ENCODE peak calls at places on chromosomes 1 and 21, in six cellular contexts. E is neuronal stem cell, V is H1, H is HepG2, I is Karpas-422, K is GM23248. P is an unnamed sample.

GRCh38 chr1:185367218-185367617 is 50.2 kb upstream of the IVNS1ABP start:
- DNase-seq in E (no peak), V (no peak), H (no peak), I (no peak), K (no peak), P (no peak)

GRCh38 chr1:40739455-40740008 is 44.1 kb upstream of the KCNQ4 start:
- DNase-seq in E (no peak), V (no peak), H (no peak), I (no peak), K (peak), P (no peak)

GRCh38 chr1:83060216-83060615 is 938.7 kb downstream of the TTLL7 start:
- DNase-seq in E (no peak), V (no peak), H (no peak), I (no peak), K (no peak), P (peak)

GRCh38 chr1:55623339-55623738 is 408.2 kb upstream of the USP24 start:
- DNase-seq in E (no peak), V (no peak), H (no peak), I (no peak), K (no peak), P (peak)

GRCh38 chr1:228361314-228362140 is 45.1 kb downstream of the TRIM11 start:
- DNase-seq in E (no peak), V (no peak), H (no peak), I (no peak), K (no peak), P (no peak)

GRCh38 chr1:35615440-35615839 is 25.9 kb downstream of the PSMB2 start:
- DNase-seq in E (no peak), V (no peak), H (no peak), I (no peak), K (no peak), P (no peak)

GRCh38 chr1:246518456-246519205 is 11.6 kb upstream of the SMYD3 start:
- DNase-seq in E (no peak), V (no peak), H (no peak), I (no peak), K (no peak), P (no peak)

GRCh38 chr1:246214708-246215504 is 292.2 kb downstream of the SMYD3 start:
- DNase-seq in E (no peak), V (no peak), H (no peak), I (peak), K (peak), P (peak)

GRCh38 chr1:32886828-32887414 is 630 bp downstream of the HPCA start:
- DNase-seq in E (no peak), V (no peak), H (no peak), I (no peak), K (no peak), P (no peak)

GRCh38 chr1:158098256-158098655 is 82.4 kb upstream of the CD1D start:
- DNase-seq in E (no peak), V (no peak), H (no peak), I (no peak), K (no peak), P (no peak)

GRCh38 chr1:224800486-224801119 is 128.9 kb upstream of the DNAH14 start:
- DNase-seq in E (no peak), V (peak), H (no peak), I (no peak), K (no peak), P (no peak)

GRCh38 chr1:244353572-244354091 is 98.1 kb downstream of the ADSS2 start:
- DNase-seq in E (no peak), V (peak), H (peak), I (no peak), K (peak), P (peak)

GRCh38 chr1:31600641-31601040 is 16.8 kb upstream of the HCRTR1 start:
- DNase-seq in E (no peak), V (no peak), H (no peak), I (no peak), K (no peak), P (no peak)

GRCh38 chr1:83673287-83673686 is 325.6 kb downstream of the TTLL7 start:
- DNase-seq in E (no peak), V (no peak), H (no peak), I (no peak), K (peak), P (no peak)

GRCh38 chr1:19621274-19621950 is 22.7 kb upstream of the NBL1 start:
- DNase-seq in E (no peak), V (no peak), H (no peak), I (no peak), K (peak), P (no peak)

GRCh38 chr1:60343736-60344135 is 270.2 kb upstream of the C1orf87 start:
- DNase-seq in E (no peak), V (no peak), H (no peak), I (no peak), K (no peak), P (no peak)

GRCh38 chr1:22976461-22977243 is 4.0 kb upstream of the LACTBL1 start:
- DNase-seq in E (peak), V (peak), H (peak), I (peak), K (peak), P (peak)

GRCh38 chr1:85216697-85217096 is 15.9 kb upstream of the SYDE2 start:
- DNase-seq in E (no peak), V (no peak), H (no peak), I (no peak), K (no peak), P (no peak)

GRCh38 chr1:48019714-48020315 is 22.6 kb upstream of the TRABD2B start:
- DNase-seq in E (no peak), V (no peak), H (no peak), I (no peak), K (peak), P (no peak)

GRCh38 chr1:59414406-59415133 is 117.7 kb downstream of the FGGY start:
- DNase-seq in E (no peak), V (no peak), H (no peak), I (no peak), K (peak), P (no peak)

GRCh38 chr1:154548028-154548427 is 10.4 kb downstream of the UBE2Q1 start:
- DNase-seq in E (no peak), V (no peak), H (no peak), I (no peak), K (no peak), P (no peak)

GRCh38 chr1:177163844-177164379 is 600 bp downstream of the ASTN1 start:
- DNase-seq in E (no peak), V (no peak), H (no peak), I (no peak), K (no peak), P (no peak)

GRCh38 chr21:43703068-43703880 is 15.7 kb upstream of the PDXK start:
- DNase-seq in E (no peak), V (no peak), H (peak), I (no peak), K (peak), P (peak)

DNA sequence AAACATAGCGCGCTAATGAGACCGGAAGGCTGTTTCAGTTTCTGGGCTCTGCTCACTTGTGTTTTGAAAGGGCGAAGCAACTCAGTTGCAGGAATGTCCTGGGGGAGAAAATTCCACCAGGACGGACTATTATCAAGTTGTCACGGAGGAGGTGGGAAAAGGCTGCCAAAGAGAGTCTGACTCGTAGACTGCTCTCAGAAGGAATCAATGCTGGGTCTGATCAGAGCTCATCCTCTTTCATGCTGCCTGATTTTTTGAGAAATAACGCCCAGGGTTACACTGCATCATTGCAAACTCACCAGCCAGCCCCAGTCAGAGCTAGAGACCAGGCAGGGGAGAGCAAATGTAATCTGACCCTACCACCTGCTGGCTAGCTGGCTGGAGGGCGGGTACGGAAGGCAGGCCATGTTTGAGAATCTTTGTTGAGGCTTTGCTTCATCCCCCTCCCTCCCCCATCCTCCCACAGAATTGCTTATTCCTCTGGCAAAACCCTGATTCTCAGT is 36.4 kb upstream of the BCL9 start:
- DNase-seq in E (peak), V (no peak), H (no peak), I (no peak), K (peak), P (peak)
- H2AFZ ChIP-seq in E (peak), V (peak), H (no peak), I (no peak), K (peak), P (peak)

GRCh38 chr1:52928083-52928404 is 968 bp downstream of the SCP2 start:
- DNase-seq in E (no peak), V (no peak), H (no peak), I (no peak), K (no peak), P (no peak)
- H3K27ac ChIP-seq in E (no peak), V (no peak), H (peak), I (no peak), K (peak), P (peak)

DNA sequence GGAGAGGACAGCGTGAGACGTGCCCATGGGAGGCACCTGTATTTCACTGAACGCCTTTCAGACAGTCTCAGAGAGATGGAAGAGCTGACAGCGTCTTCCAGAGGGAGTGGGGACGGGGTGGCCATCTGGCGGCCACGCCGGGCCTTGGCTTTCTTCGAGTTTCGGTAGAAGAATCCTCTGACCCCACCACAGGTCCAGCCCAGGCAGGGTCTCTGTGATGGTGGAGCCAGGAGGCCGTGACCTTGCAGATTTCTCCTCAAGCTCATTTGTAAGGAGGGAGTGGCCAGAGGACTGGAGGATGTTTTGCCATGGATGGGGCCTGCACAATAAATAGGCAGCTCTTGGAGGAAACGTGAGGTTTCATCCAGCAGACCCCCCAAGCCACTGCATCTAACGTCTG is 47.5 kb upstream of the ADARB1 start:
- DNase-seq in E (no peak), V (no peak), H (no peak), I (no peak), K (no peak), P (peak)
- H3K4me3 ChIP-seq in E (peak), V (no peak), H (peak), I (no peak), K (no peak), P (no peak)

DNA sequence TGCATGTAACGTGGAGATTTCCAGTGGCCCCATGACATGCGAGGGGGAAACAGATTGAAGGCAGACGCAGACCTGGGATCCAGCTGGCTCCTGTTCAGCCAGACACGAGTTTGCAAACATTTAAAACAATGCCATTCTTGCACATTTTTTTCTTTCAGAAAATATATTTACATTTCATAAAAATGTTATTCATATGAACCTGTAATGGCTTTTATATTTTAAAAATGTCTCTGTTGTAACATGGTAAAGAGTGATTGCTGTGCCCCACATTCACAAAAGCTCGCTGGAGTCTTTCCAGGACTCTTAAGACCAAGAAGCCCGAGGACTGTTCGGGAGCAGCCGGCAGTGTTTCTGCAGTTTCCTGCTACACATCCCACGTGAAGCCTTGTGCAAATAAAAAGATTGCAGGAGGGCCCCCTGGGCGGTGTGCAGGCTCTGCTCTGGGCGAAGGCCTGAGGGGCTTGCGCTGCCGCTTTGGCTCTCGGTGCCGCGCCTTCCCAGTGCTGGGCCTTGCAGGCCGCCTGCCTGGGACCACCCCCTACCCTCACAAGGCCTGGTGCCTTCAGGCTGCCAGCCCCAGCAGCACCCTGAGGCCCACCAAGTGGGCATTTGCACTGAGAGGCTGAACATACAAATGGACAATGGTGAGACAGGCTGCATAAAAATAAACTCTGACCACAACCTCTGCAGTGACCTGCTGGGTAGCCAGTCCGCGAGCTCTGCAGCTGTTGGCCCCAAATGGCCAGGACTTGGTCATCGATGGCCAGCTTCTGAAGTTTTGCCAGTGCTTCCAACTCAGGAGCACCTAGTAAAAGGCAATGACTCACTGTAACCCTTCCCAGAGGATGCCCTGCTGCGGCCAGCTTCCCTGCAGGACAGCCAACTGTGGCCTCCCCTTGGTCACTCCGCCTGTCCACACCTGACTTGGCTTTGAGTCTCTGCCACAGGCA is 185.1 kb downstream of the DYRK1A start:
- DNase-seq in E (no peak), V (no peak), H (peak), I (no peak), K (peak), P (peak)
- H2AFZ ChIP-seq in E (peak), V (no peak), H (no peak), I (no peak), K (peak), P (peak)

GRCh38 chr21:35198004-35198403 is 148.9 kb upstream of the RUNX1 start:
- DNase-seq in E (no peak), V (no peak), H (no peak), I (no peak), K (peak), P (peak)
- H3K27ac ChIP-seq in E (no peak), V (no peak), H (no peak), I (no peak), K (peak), P (peak)

DNA sequence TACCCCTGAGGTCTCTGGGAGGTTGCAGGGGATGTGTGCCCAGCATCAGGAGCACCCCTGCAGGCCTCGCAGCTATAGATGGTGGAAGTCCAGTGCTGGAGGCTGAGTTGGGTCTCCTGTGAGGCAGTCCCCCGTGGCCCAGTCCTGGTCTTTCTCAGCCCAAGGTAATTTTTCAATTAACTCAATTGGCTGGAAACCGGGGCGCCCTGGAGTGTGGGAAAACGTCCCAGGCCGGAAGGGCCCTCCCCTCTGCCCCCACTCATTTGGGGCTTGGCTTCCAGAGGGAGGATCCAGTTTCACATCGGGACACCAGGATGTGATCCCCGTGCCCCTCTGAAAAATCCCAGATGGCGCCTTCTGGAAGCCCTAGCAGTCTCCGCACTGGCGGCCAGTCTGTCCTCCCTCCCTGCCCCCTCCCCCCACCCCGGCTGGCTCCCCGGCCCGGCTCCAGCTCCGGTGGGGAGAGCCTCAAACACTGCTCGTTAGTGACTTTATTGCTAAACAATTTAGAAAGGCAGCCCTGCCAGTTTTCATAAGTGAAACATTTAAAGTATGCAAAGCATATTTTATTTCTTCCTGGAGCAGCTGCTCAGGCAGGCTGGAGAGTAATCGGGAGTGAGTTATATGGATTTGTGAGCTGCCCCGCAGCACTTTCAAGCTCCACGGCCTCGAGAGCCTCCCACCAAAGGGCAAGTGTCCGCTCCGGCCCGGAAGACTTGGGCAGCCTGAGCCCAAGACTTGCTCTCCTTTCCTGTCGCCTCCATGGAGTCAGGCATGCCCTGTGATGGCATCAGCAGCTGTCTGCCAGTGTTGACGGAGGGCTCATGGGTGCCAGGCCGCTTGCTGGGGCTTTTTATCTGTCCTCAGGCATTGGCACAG is 208.2 kb upstream of the TMEM51 start:
- DNase-seq in E (no peak), V (no peak), H (no peak), I (no peak), K (peak), P (peak)
- H3K4me3 ChIP-seq in E (no peak), V (no peak), H (no peak), I (no peak), K (peak), P (no peak)

GRCh38 chr1:236063551-236063918 is 1.4 kb downstream of the NID1 start:
- DNase-seq in E (no peak), V (no peak), H (no peak), I (no peak), K (no peak), P (no peak)
- H2AFZ ChIP-seq in E (peak), V (peak), H (no peak), I (no peak), K (peak), P (peak)

GRCh38 chr1:220892086-220892376 is 12.8 kb downstream of the HLX start:
- DNase-seq in E (no peak), V (no peak), H (no peak), I (no peak), K (no peak), P (no peak)
- H3K27ac ChIP-seq in E (no peak), V (no peak), H (no peak), I (no peak), K (no peak), P (no peak)